ENCODE peak calls at places on chromosome 11, in eight cellular contexts. T is H7, Z is hepatocyte, W is left ventricle myocardium inferior, I is spleen, C is iPS DF 6.9, B is small intestine, D is OCI-LY7. G is an unnamed sample.

GRCh38 chr11:67592880-67593624 is 9.4 kb downstream of the GSTP1 start:
- DNase-seq in T (no peak), Z (no peak), W (no peak), I (peak; percentile 52), C (no peak), B (peak; percentile 56), D (no peak), G (no peak)

GRCh38 chr11:75337195-75337654 is 14.2 kb downstream of the ARRB1 start:
- DNase-seq in T (no peak), Z (peak; percentile 71), W (no peak), I (no peak), C (no peak), B (peak; percentile 67), D (no peak), G (peak; percentile 76)

GRCh38 chr11:88122956-88123355 is 52.3 kb downstream of the RAB38 start:
- DNase-seq in T (no peak), Z (no peak), W (no peak), I (no peak), C (no peak), B (no peak), D (no peak), G (no peak)

GRCh38 chr11:2260491-2261364 is 9.7 kb downstream of the ASCL2 start:
- DNase-seq in T (peak; percentile 49), Z (no peak), W (no peak), I (peak; percentile 61), C (no peak), B (no peak), D (no peak), G (no peak)

GRCh38 chr11:120908521-120909181 is 115.3 kb upstream of the TBCEL start:
- DNase-seq in T (no peak), Z (peak; percentile 72), W (no peak), I (peak; percentile 80), C (no peak), B (peak; percentile 51), D (no peak), G (no peak)

GRCh38 chr11:45185228-45185729 is 38.8 kb downstream of the PRDM11 start:
- DNase-seq in T (no peak), Z (no peak), W (no peak), I (no peak), C (no peak), B (no peak), D (no peak), G (no peak)

GRCh38 chr11:14973621-14974020 is 1.5 kb upstream of the CALCA start:
- DNase-seq in T (peak; percentile 66), Z (peak; percentile 44), W (no peak), I (peak; percentile 77), C (no peak), B (no peak), D (no peak), G (no peak)

GRCh38 chr11:83643115-83643514 is 356.9 kb upstream of the CCDC90B start:
- DNase-seq in T (no peak), Z (no peak), W (no peak), I (no peak), C (no peak), B (no peak), D (no peak), G (no peak)

GRCh38 chr11:126415128-126415527 is 59.6 kb downstream of the ST3GAL4 start:
- DNase-seq in T (no peak), Z (peak; percentile 65), W (peak; percentile 88), I (no peak), C (no peak), B (peak; percentile 8), D (no peak), G (peak; percentile 93)

GRCh38 chr11:60978546-60979380 is 7.3 kb downstream of the CD6 start:
- DNase-seq in T (no peak), Z (no peak), W (no peak), I (no peak), C (no peak), B (peak; percentile 35), D (no peak), G (no peak)

GRCh38 chr11:128036006-128036405 is 551.4 kb downstream of the ETS1 start:
- DNase-seq in T (no peak), Z (no peak), W (no peak), I (no peak), C (no peak), B (no peak), D (no peak), G (no peak)

GRCh38 chr11:8273281-8273680 is 9.6 kb upstream of the LMO1 start:
- DNase-seq in T (no peak), Z (no peak), W (no peak), I (no peak), C (no peak), B (no peak), D (no peak), G (no peak)

GRCh38 chr11:28110108-28110838 is 2.1 kb downstream of the METTL15 start:
- DNase-seq in T (peak; percentile 9), Z (peak; percentile 86), W (peak; percentile 68), I (peak; percentile 91), C (peak; percentile 60), B (peak; percentile 77), D (peak; percentile 74), G (peak; percentile 71)

GRCh38 chr11:76793391-76793811 is 10.2 kb downstream of the TSKU start:
- DNase-seq in T (peak; percentile 67), Z (peak; percentile 26), W (no peak), I (peak; percentile 23), C (no peak), B (no peak), D (no peak), G (no peak)

GRCh38 chr11:9153651-9154050 is 62.3 kb upstream of the SCUBE2 start:
- DNase-seq in T (no peak), Z (no peak), W (no peak), I (no peak), C (no peak), B (peak; percentile 68), D (no peak), G (no peak)

GRCh38 chr11:18522388-18522787 is 4.4 kb downstream of the TSG101 start:
- DNase-seq in T (peak; percentile 19), Z (peak; percentile 18), W (no peak), I (no peak), C (no peak), B (peak; percentile 4), D (peak; percentile 33), G (no peak)

GRCh38 chr11:109426442-109426841 is 4.5 kb downstream of the C11orf87 start:
- DNase-seq in T (no peak), Z (no peak), W (no peak), I (no peak), C (no peak), B (no peak), D (no peak), G (no peak)

GRCh38 chr11:62547691-62548281 is 1.2 kb upstream of the AHNAK start:
- DNase-seq in T (peak; percentile 59), Z (peak; percentile 53), W (peak; percentile 55), I (no peak), C (no peak), B (no peak), D (no peak), G (peak; percentile 71)

GRCh38 chr11:108647701-108648527 is 17.0 kb upstream of the DDX10 start:
- DNase-seq in T (no peak), Z (peak; percentile 85), W (peak; percentile 78), I (peak; percentile 72), C (peak; percentile 68), B (peak; percentile 72), D (peak; percentile 67), G (peak; percentile 85)

GRCh38 chr11:66051371-66051765 is 796 bp upstream of the SF3B2 start:
- DNase-seq in T (no peak), Z (no peak), W (no peak), I (peak; percentile 71), C (no peak), B (no peak), D (no peak), G (no peak)

GRCh38 chr11:128599729-128600128 is 12.4 kb upstream of the ETS1 start:
- DNase-seq in T (no peak), Z (no peak), W (no peak), I (no peak), C (no peak), B (no peak), D (no peak), G (no peak)

GRCh38 chr11:34147581-34147980 is 42.2 kb downstream of the NAT10 start:
- DNase-seq in T (no peak), Z (no peak), W (no peak), I (no peak), C (no peak), B (no peak), D (no peak), G (no peak)

GRCh38 chr11:34146866-34147265 is 41.4 kb downstream of the NAT10 start:
- DNase-seq in T (no peak), Z (no peak), W (no peak), I (no peak), C (no peak), B (no peak), D (no peak), G (no peak)

GRCh38 chr11:34145073-34145472 is 39.6 kb downstream of the NAT10 start:
- DNase-seq in T (no peak), Z (no peak), W (no peak), I (no peak), C (no peak), B (no peak), D (no peak), G (no peak)

GRCh38 chr11:34145847-34146381 is 40.5 kb downstream of the NAT10 start:
- DNase-seq in T (no peak), Z (no peak), W (no peak), I (no peak), C (no peak), B (no peak), D (peak; percentile 74), G (no peak)

GRCh38 chr11:34146411-34146810 is 41.0 kb downstream of the NAT10 start:
- DNase-seq in T (no peak), Z (no peak), W (no peak), I (no peak), C (no peak), B (no peak), D (no peak), G (no peak)
- H3K36me3 ChIP-seq in T (peaks cover 48% of the 10 kb centered on the region), Z (no peaks in the 10 kb centered on the region), W (peaks cover 99% of the 10 kb centered on the region), I (peaks cover 100% of the 10 kb centered on the region), C (peaks cover 51% of the 10 kb centered on the region), B (peaks cover 14% of the 10 kb centered on the region), D (peaks cover 98% of the 10 kb centered on the region), G (peaks cover 98% of the 10 kb centered on the region)

GRCh38 chr11:36016263-36016662 is 72.4 kb downstream of the LDLRAD3 start:
- DNase-seq in T (no peak), Z (no peak), W (no peak), I (no peak), C (no peak), B (no peak), D (no peak), G (no peak)
- H3K36me3 ChIP-seq in T (no peaks in the 10 kb centered on the region), Z (no peaks in the 10 kb centered on the region), W (no peaks in the 10 kb centered on the region), I (no peaks in the 10 kb centered on the region), C (no peaks in the 10 kb centered on the region), B (no peaks in the 10 kb centered on the region), D (no peaks in the 10 kb centered on the region), G (no peaks in the 10 kb centered on the region)

DNA sequence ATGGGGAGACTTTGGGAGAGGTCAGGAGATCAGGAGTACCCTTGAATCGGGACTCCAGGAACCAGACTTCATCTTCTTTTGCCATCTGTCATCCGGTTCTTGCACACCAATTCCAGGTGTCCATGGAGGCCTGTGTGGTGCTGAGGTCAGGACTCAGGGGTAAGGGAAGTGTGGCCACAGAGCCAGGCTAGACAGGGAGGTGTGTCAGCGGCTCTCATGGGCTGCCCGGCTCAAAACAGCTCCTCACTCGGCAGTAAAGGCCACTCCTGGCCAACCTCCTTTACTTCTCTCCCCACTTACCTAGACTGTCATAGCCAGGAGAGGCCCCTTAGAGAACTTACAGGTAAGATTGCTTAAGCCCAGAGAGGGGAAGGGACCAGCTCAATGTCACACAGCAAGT is 75.7 kb upstream of the NECTIN1 start:
- DNase-seq in T (no peak), Z (no peak), W (no peak), I (no peak), C (no peak), B (no peak), D (no peak), G (no peak)
- H3K36me3 ChIP-seq in T (no peaks in the 10 kb centered on the region), Z (no peaks in the 10 kb centered on the region), W (no peaks in the 10 kb centered on the region), I (no peaks in the 10 kb centered on the region), C (no peaks in the 10 kb centered on the region), B (no peaks in the 10 kb centered on the region), D (no peaks in the 10 kb centered on the region), G (no peaks in the 10 kb centered on the region)

GRCh38 chr11:6480299-6480914 is 724 bp downstream of the ARFIP2 start:
- DNase-seq in T (no peak), Z (no peak), W (no peak), I (no peak), C (no peak), B (no peak), D (no peak), G (no peak)
- H3K36me3 ChIP-seq in T (peaks cover 36% of the 10 kb centered on the region), Z (no peaks in the 10 kb centered on the region), W (peaks cover 59% of the 10 kb centered on the region), I (peaks cover 62% of the 10 kb centered on the region), C (peaks cover 22% of the 10 kb centered on the region), B (peaks cover 4% of the 10 kb centered on the region), D (peaks cover 67% of the 10 kb centered on the region), G (peaks cover 57% of the 10 kb centered on the region)

G was measured in tibial artery.